ENCODE peak calls at places on chromosomes 13 and 19, in seven cellular contexts. C is Calu3; Y is RWPE2; R is neural progenitor cell; O is stimulated activated naive CD8-positive, alpha-beta T cell treated with anti-CD3 and anti-CD28 coated beads, Interleukin-15, Interleukin-2, amounts not matched to agents 100 U/mL and 50 U/mL, for 24 hours; E is HepG2; Z is anterior cingulate cortex. H is an unnamed sample.

GRCh38 chr13:50080856-50081105 is 65.5 kb downstream of the KCNRG start:
- DNase-seq in Z (no peak), E (no peak), O (no peak), R (no peak), Y (no peak), C (no peak), H (no peak)

GRCh38 chr19:33683881-33684549 is 62.3 kb downstream of the CHST8 start:
- DNase-seq in E (peak; percentile 7), Y (peak; percentile 62), O (no peak), Z (no peak), R (peak; percentile 94), C (peak; percentile 49), H (no peak)

GRCh38 chr19:55441692-55442321 is 1.3 kb downstream of the SHISA7 start:
- DNase-seq in E (no peak), R (peak; percentile 48), Y (no peak), C (peak; percentile 44), O (peak; percentile 31), Z (no peak), H (no peak)

GRCh38 chr13:73065665-73066350 is 7.0 kb downstream of the KLF5 start:
- DNase-seq in O (no peak), Y (no peak), Z (no peak), E (no peak), R (no peak), C (no peak), H (no peak)

GRCh38 chr13:109494955-109495354 is 291.4 kb downstream of the IRS2 start:
- DNase-seq in E (no peak), R (no peak), C (no peak), Z (no peak), O (no peak), Y (no peak), H (no peak)

GRCh38 chr13:112322562-112322961 is 53.6 kb upstream of the SPACA7 start:
- DNase-seq in Y (no peak), C (no peak), O (no peak), Z (no peak), R (no peak), E (no peak), H (no peak)

GRCh38 chr13:97122381-97122996 is 99.6 kb upstream of the MBNL2 start:
- DNase-seq in E (no peak), R (no peak), C (peak; percentile 19), Y (no peak), O (no peak), Z (no peak), H (no peak)

GRCh38 chr19:38316477-38317067 is 825 bp upstream of the YIF1B start:
- DNase-seq in Y (no peak), C (no peak), O (no peak), E (no peak), R (no peak), Z (no peak), H (no peak)

H was measured in 8988T.